ENCODE peak calls at places on chromosomes 7 and 10, in six cellular contexts. One of them, this sample, is unnamed. For H3K9me3, the result is how much of the 10 kb centered on the place peaks cover.

GRCh38 chr7:107958764-107959526 is 44.0 kb downstream of the LAMB1 start:
- DNase-seq in H9: no peak
- DNase-seq in T-helper 17 cell: no peak
- DNase-seq in heart left ventricle: no peak
- DNase-seq in CD4-positive, alpha-beta T cell: no peak
- DNase-seq in astrocyte: peak
- DNase-seq in this sample: peak

GRCh38 chr7:118559207-118559606 is 334.7 kb downstream of the ANKRD7 start:
- DNase-seq in H9: no peak
- DNase-seq in T-helper 17 cell: no peak
- DNase-seq in heart left ventricle: no peak
- DNase-seq in CD4-positive, alpha-beta T cell: no peak
- DNase-seq in astrocyte: no peak
- DNase-seq in this sample: no peak

GRCh38 chr7:156064921-156065386 is 252.7 kb upstream of the SHH start:
- DNase-seq in H9: no peak
- DNase-seq in T-helper 17 cell: no peak
- DNase-seq in heart left ventricle: no peak
- DNase-seq in CD4-positive, alpha-beta T cell: no peak
- DNase-seq in astrocyte: peak
- DNase-seq in this sample: peak

GRCh38 chr7:29350351-29350750 is 155.8 kb downstream of the CHN2 start:
- DNase-seq in H9: no peak
- DNase-seq in T-helper 17 cell: no peak
- DNase-seq in heart left ventricle: no peak
- DNase-seq in CD4-positive, alpha-beta T cell: no peak
- DNase-seq in astrocyte: peak
- DNase-seq in this sample: no peak

GRCh38 chr7:114818501-114818900 is 103.4 kb upstream of the MDFIC start:
- DNase-seq in H9: no peak
- DNase-seq in T-helper 17 cell: no peak
- DNase-seq in heart left ventricle: no peak
- DNase-seq in CD4-positive, alpha-beta T cell: no peak
- DNase-seq in astrocyte: peak
- DNase-seq in this sample: no peak

GRCh38 chr7:155598810-155599210 is 45.7 kb upstream of the RBM33 start:
- DNase-seq in H9: peak
- DNase-seq in T-helper 17 cell: peak
- DNase-seq in heart left ventricle: peak
- DNase-seq in CD4-positive, alpha-beta T cell: peak
- DNase-seq in astrocyte: peak
- DNase-seq in this sample: peak

GRCh38 chr7:100682228-100682741 is 8.7 kb downstream of the GNB2 start:
- DNase-seq in H9: no peak
- DNase-seq in T-helper 17 cell: no peak
- DNase-seq in heart left ventricle: peak
- DNase-seq in CD4-positive, alpha-beta T cell: no peak
- DNase-seq in astrocyte: peak
- DNase-seq in this sample: no peak

GRCh38 chr10:52903397-52903938 is 130.9 kb upstream of the MBL2 start:
- DNase-seq in H9: no peak
- DNase-seq in T-helper 17 cell: no peak
- DNase-seq in heart left ventricle: no peak
- DNase-seq in CD4-positive, alpha-beta T cell: no peak
- DNase-seq in astrocyte: no peak
- DNase-seq in this sample: no peak

GRCh38 chr7:142602183-142602582 is 147.1 kb upstream of the PRSS1 start:
- DNase-seq in H9: no peak
- DNase-seq in T-helper 17 cell: no peak
- DNase-seq in heart left ventricle: no peak
- DNase-seq in CD4-positive, alpha-beta T cell: no peak
- DNase-seq in astrocyte: no peak
- DNase-seq in this sample: no peak

GRCh38 chr10:62742447-62743105 is 61.9 kb upstream of the ADO start:
- DNase-seq in H9: no peak
- DNase-seq in T-helper 17 cell: no peak
- DNase-seq in heart left ventricle: no peak
- DNase-seq in CD4-positive, alpha-beta T cell: no peak
- DNase-seq in astrocyte: no peak
- DNase-seq in this sample: no peak

GRCh38 chr7:77696057-77696642 is at the start of gene RSBN1L:
- DNase-seq in H9: peak
- DNase-seq in T-helper 17 cell: peak
- DNase-seq in heart left ventricle: peak
- DNase-seq in CD4-positive, alpha-beta T cell: peak
- DNase-seq in astrocyte: peak
- DNase-seq in this sample: peak

GRCh38 chr7:121624922-121625321 is 228.8 kb upstream of the FAM3C start:
- DNase-seq in H9: no peak
- DNase-seq in T-helper 17 cell: no peak
- DNase-seq in heart left ventricle: peak
- DNase-seq in CD4-positive, alpha-beta T cell: no peak
- DNase-seq in astrocyte: peak
- DNase-seq in this sample: peak

GRCh38 chr7:121204537-121204936 is 124.3 kb upstream of the WNT16 start:
- DNase-seq in H9: no peak
- DNase-seq in T-helper 17 cell: no peak
- DNase-seq in heart left ventricle: no peak
- DNase-seq in CD4-positive, alpha-beta T cell: no peak
- DNase-seq in astrocyte: no peak
- DNase-seq in this sample: peak

GRCh38 chr10:88401671-88402347 is 181.3 kb downstream of the RNLS start:
- DNase-seq in H9: no peak
- DNase-seq in T-helper 17 cell: no peak
- DNase-seq in heart left ventricle: no peak
- DNase-seq in CD4-positive, alpha-beta T cell: no peak
- DNase-seq in astrocyte: no peak
- DNase-seq in this sample: no peak

GRCh38 chr7:99308461-99309074 is 17.1 kb upstream of the ARPC1A start:
- DNase-seq in H9: no peak
- DNase-seq in T-helper 17 cell: no peak
- DNase-seq in heart left ventricle: no peak
- DNase-seq in CD4-positive, alpha-beta T cell: no peak
- DNase-seq in astrocyte: peak
- DNase-seq in this sample: peak

GRCh38 chr7:154503962-154504550 is 451.9 kb downstream of the DPP6 start:
- DNase-seq in H9: no peak
- DNase-seq in T-helper 17 cell: no peak
- DNase-seq in heart left ventricle: no peak
- DNase-seq in CD4-positive, alpha-beta T cell: no peak
- DNase-seq in astrocyte: peak
- DNase-seq in this sample: no peak

GRCh38 chr7:121192834-121193233 is 136.0 kb upstream of the WNT16 start:
- DNase-seq in H9: no peak
- DNase-seq in T-helper 17 cell: no peak
- DNase-seq in heart left ventricle: no peak
- DNase-seq in CD4-positive, alpha-beta T cell: no peak
- DNase-seq in astrocyte: peak
- DNase-seq in this sample: no peak

GRCh38 chr10:2111936-2112335 is 374.6 kb upstream of the ADARB2 start:
- DNase-seq in H9: peak
- DNase-seq in T-helper 17 cell: no peak
- DNase-seq in heart left ventricle: no peak
- DNase-seq in CD4-positive, alpha-beta T cell: no peak
- DNase-seq in astrocyte: peak
- DNase-seq in this sample: no peak

GRCh38 chr10:132906106-132906505 is 36.3 kb downstream of the CFAP46 start:
- DNase-seq in H9: no peak
- DNase-seq in T-helper 17 cell: no peak
- DNase-seq in heart left ventricle: peak
- DNase-seq in CD4-positive, alpha-beta T cell: no peak
- DNase-seq in astrocyte: no peak
- DNase-seq in this sample: no peak

GRCh38 chr10:12062754-12063482 is 5.8 kb upstream of the DHTKD1 start:
- DNase-seq in H9: no peak
- DNase-seq in T-helper 17 cell: no peak
- DNase-seq in heart left ventricle: no peak
- DNase-seq in CD4-positive, alpha-beta T cell: no peak
- DNase-seq in astrocyte: no peak
- DNase-seq in this sample: no peak

GRCh38 chr7:11206131-11206921 is 232.7 kb downstream of the PHF14 start:
- DNase-seq in H9: no peak
- DNase-seq in T-helper 17 cell: no peak
- DNase-seq in heart left ventricle: no peak
- DNase-seq in CD4-positive, alpha-beta T cell: no peak
- DNase-seq in astrocyte: no peak
- DNase-seq in this sample: no peak

GRCh38 chr7:143499246-143499645 is 21.6 kb downstream of the TAS2R41 start:
- DNase-seq in H9: no peak
- DNase-seq in T-helper 17 cell: no peak
- DNase-seq in heart left ventricle: no peak
- DNase-seq in CD4-positive, alpha-beta T cell: no peak
- DNase-seq in astrocyte: peak
- DNase-seq in this sample: no peak

DNA sequence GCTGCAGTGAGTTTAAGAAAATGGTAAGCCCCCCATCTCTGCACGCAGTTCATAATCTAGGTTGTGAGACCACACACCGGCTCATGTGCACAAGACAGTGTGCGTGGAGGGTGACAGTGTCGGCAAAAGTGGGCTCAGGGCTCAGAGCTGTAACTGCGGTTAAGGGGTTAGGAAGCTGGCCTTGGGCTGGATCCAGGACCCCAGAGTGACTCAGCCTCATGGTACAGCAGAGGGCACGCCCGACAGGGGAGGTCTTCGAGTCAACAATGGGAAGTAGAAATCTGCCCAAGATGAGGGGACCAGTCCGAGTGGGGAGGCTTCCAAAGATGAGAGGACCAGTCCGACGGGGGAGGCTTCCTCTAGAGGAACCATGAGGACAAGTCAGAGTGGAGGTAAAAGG is 437.7 kb downstream of the DNAJB6 start:
- DNase-seq in H9: no peak
- DNase-seq in T-helper 17 cell: no peak
- DNase-seq in heart left ventricle: no peak
- DNase-seq in CD4-positive, alpha-beta T cell: no peak
- DNase-seq in astrocyte: no peak
- DNase-seq in this sample: no peak
- H3K9me3 ChIP-seq in H9: under half
- H3K9me3 ChIP-seq in T-helper 17 cell: under half
- H3K9me3 ChIP-seq in heart left ventricle: under half
- H3K9me3 ChIP-seq in CD4-positive, alpha-beta T cell: under half
- H3K9me3 ChIP-seq in astrocyte: under half
- H3K9me3 ChIP-seq in this sample: under half

GRCh38 chr7:153454283-153454682 is 597.9 kb upstream of the DPP6 start:
- DNase-seq in H9: no peak
- DNase-seq in T-helper 17 cell: no peak
- DNase-seq in heart left ventricle: no peak
- DNase-seq in CD4-positive, alpha-beta T cell: no peak
- DNase-seq in astrocyte: no peak
- DNase-seq in this sample: no peak

GRCh38 chr7:153452661-153453060 is 599.5 kb upstream of the DPP6 start:
- DNase-seq in H9: no peak
- DNase-seq in T-helper 17 cell: no peak
- DNase-seq in heart left ventricle: no peak
- DNase-seq in CD4-positive, alpha-beta T cell: no peak
- DNase-seq in astrocyte: no peak
- DNase-seq in this sample: no peak

DNA sequence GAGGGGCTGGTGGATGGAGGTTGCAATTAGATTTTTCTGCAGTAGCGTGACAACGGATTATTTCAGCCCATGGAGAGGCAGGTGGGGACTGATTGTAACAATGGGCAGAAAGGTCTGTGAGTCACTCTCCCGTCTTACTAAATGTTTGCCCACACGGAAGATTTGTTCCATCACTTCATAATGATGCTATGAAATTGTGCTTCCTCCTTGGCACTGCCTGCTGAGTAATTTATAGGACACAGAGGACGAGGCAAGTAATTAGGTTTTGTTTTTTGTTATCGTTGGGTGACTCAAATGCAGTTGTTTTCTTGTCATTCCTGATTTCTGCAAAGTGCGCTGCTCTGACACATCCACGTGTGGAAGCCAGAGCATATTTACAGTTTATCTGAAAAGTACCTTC is 594.4 kb upstream of the DPP6 start:
- DNase-seq in H9: no peak
- DNase-seq in T-helper 17 cell: no peak
- DNase-seq in heart left ventricle: no peak
- DNase-seq in CD4-positive, alpha-beta T cell: no peak
- DNase-seq in astrocyte: no peak
- DNase-seq in this sample: peak
- H3K9me3 ChIP-seq in H9: under half
- H3K9me3 ChIP-seq in T-helper 17 cell: under half
- H3K9me3 ChIP-seq in heart left ventricle: under half
- H3K9me3 ChIP-seq in CD4-positive, alpha-beta T cell: under half
- H3K9me3 ChIP-seq in astrocyte: under half
- H3K9me3 ChIP-seq in this sample: under half

GRCh38 chr10:95526066-95526465 is 35.1 kb downstream of the SORBS1 start:
- DNase-seq in H9: no peak
- DNase-seq in T-helper 17 cell: no peak
- DNase-seq in heart left ventricle: no peak
- DNase-seq in CD4-positive, alpha-beta T cell: no peak
- DNase-seq in astrocyte: no peak
- DNase-seq in this sample: no peak

GRCh38 chr10:95519132-95519487 is 42.1 kb downstream of the SORBS1 start:
- DNase-seq in H9: no peak
- DNase-seq in T-helper 17 cell: no peak
- DNase-seq in heart left ventricle: no peak
- DNase-seq in CD4-positive, alpha-beta T cell: no peak
- DNase-seq in astrocyte: no peak
- DNase-seq in this sample: no peak

GRCh38 chr10:95525033-95525418 is 36.1 kb downstream of the SORBS1 start:
- DNase-seq in H9: no peak
- DNase-seq in T-helper 17 cell: no peak
- DNase-seq in heart left ventricle: no peak
- DNase-seq in CD4-positive, alpha-beta T cell: no peak
- DNase-seq in astrocyte: no peak
- DNase-seq in this sample: no peak

GRCh38 chr10:95530021-95530420 is 31.1 kb downstream of the SORBS1 start:
- DNase-seq in H9: no peak
- DNase-seq in T-helper 17 cell: no peak
- DNase-seq in heart left ventricle: no peak
- DNase-seq in CD4-positive, alpha-beta T cell: no peak
- DNase-seq in astrocyte: no peak
- DNase-seq in this sample: no peak

GRCh38 chr10:95524358-95525032 is 36.7 kb downstream of the SORBS1 start:
- DNase-seq in H9: no peak
- DNase-seq in T-helper 17 cell: no peak
- DNase-seq in heart left ventricle: no peak
- DNase-seq in CD4-positive, alpha-beta T cell: no peak
- DNase-seq in astrocyte: no peak
- DNase-seq in this sample: no peak
- H3K9me3 ChIP-seq in H9: under half
- H3K9me3 ChIP-seq in T-helper 17 cell: under half
- H3K9me3 ChIP-seq in heart left ventricle: under half
- H3K9me3 ChIP-seq in CD4-positive, alpha-beta T cell: under half
- H3K9me3 ChIP-seq in astrocyte: under half
- H3K9me3 ChIP-seq in this sample: under half

DNA sequence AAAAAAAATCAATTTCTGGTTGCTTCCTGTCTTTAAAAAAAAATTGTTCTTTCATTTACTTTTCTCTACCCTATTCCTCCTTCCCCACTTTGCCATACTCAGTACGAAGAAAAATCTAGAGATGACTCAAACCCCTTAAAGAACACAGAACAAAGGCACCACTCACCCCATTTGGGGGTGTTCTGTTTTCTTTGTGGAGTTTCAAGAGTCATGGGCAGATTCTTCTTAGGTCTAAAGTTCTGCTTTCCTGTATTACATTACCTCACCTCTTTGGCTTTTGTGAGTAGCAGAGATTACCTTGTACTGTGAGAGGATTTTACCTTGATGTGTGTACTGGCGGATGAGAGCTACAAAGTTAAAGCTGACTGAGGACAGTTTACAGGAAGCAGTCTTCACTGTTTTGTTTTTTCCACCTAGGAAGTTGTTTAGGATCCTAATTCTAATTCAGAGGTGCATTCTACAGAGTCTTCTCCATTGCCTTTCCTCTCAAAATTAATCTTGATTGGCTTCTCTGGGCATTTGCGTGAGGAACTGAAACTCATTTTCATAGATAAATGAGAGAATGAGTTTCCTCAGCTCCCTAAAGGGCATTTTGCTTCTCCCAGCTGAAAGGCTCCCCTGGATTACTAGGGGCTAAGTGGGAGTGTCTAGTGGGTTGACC is 20.7 kb downstream of the AVL9 start:
- DNase-seq in H9: no peak
- DNase-seq in T-helper 17 cell: no peak
- DNase-seq in heart left ventricle: no peak
- DNase-seq in CD4-positive, alpha-beta T cell: no peak
- DNase-seq in astrocyte: peak
- DNase-seq in this sample: no peak
- H3K9me3 ChIP-seq in H9: under half
- H3K9me3 ChIP-seq in T-helper 17 cell: under half
- H3K9me3 ChIP-seq in heart left ventricle: under half
- H3K9me3 ChIP-seq in CD4-positive, alpha-beta T cell: under half
- H3K9me3 ChIP-seq in astrocyte: under half
- H3K9me3 ChIP-seq in this sample: under half

This sample was measured in MG63.